ENCODE peak calls at places on chromosomes 7 and 10, in eight cellular contexts. One of them, this sample, is unnamed. For H3K36me3 and H3K27me3, the result is how much of the 10 kb centered on the place peaks cover.

GRCh38 chr10:14407567-14407966 is 76.8 kb upstream of the FRMD4A start:
- DNase-seq in ovary: no peak
- DNase-seq in thyroid gland: no peak
- DNase-seq in adipocyte: no peak
- DNase-seq in HepG2: no peak
- DNase-seq in MG63: no peak
- DNase-seq in GM23338: no peak
- DNase-seq in MM.1S: no peak
- DNase-seq in this sample: no peak

GRCh38 chr10:88661018-88661417 is 3.2 kb upstream of the LIPF start:
- DNase-seq in ovary: no peak
- DNase-seq in thyroid gland: no peak
- DNase-seq in adipocyte: no peak
- DNase-seq in HepG2: no peak
- DNase-seq in MG63: no peak
- DNase-seq in GM23338: no peak
- DNase-seq in MM.1S: no peak
- DNase-seq in this sample: no peak

GRCh38 chr7:45162311-45162845 is 4.8 kb downstream of the RAMP3 start:
- DNase-seq in ovary: no peak
- DNase-seq in thyroid gland: no peak
- DNase-seq in adipocyte: no peak
- DNase-seq in HepG2: no peak
- DNase-seq in MG63: no peak
- DNase-seq in GM23338: no peak
- DNase-seq in MM.1S: peak
- DNase-seq in this sample: no peak

GRCh38 chr7:130560972-130561371 is 69.1 kb downstream of the MEST start:
- DNase-seq in ovary: no peak
- DNase-seq in thyroid gland: no peak
- DNase-seq in adipocyte: no peak
- DNase-seq in HepG2: peak
- DNase-seq in MG63: no peak
- DNase-seq in GM23338: peak
- DNase-seq in MM.1S: peak
- DNase-seq in this sample: no peak

GRCh38 chr10:114879541-114880158 is 58.1 kb downstream of the FHIP2A start:
- DNase-seq in ovary: no peak
- DNase-seq in thyroid gland: peak
- DNase-seq in adipocyte: peak
- DNase-seq in HepG2: peak
- DNase-seq in MG63: peak
- DNase-seq in GM23338: peak
- DNase-seq in MM.1S: peak
- DNase-seq in this sample: peak

GRCh38 chr7:133364959-133365680 is 112.2 kb downstream of the EXOC4 start:
- DNase-seq in ovary: no peak
- DNase-seq in thyroid gland: no peak
- DNase-seq in adipocyte: peak
- DNase-seq in HepG2: no peak
- DNase-seq in MG63: no peak
- DNase-seq in GM23338: no peak
- DNase-seq in MM.1S: no peak
- DNase-seq in this sample: no peak

GRCh38 chr10:48199580-48200377 is 74.7 kb downstream of the FRMPD2 start:
- DNase-seq in ovary: no peak
- DNase-seq in thyroid gland: no peak
- DNase-seq in adipocyte: peak
- DNase-seq in HepG2: no peak
- DNase-seq in MG63: peak
- DNase-seq in GM23338: no peak
- DNase-seq in MM.1S: no peak
- DNase-seq in this sample: no peak

GRCh38 chr10:90641731-90642130 is 216.1 kb downstream of the HTR7 start:
- DNase-seq in ovary: no peak
- DNase-seq in thyroid gland: no peak
- DNase-seq in adipocyte: no peak
- DNase-seq in HepG2: no peak
- DNase-seq in MG63: no peak
- DNase-seq in GM23338: no peak
- DNase-seq in MM.1S: no peak
- DNase-seq in this sample: no peak

GRCh38 chr7:69445549-69445948 is 152.7 kb upstream of the AUTS2 start:
- DNase-seq in ovary: no peak
- DNase-seq in thyroid gland: no peak
- DNase-seq in adipocyte: no peak
- DNase-seq in HepG2: no peak
- DNase-seq in MG63: no peak
- DNase-seq in GM23338: no peak
- DNase-seq in MM.1S: no peak
- DNase-seq in this sample: no peak

GRCh38 chr10:114172776-114173555 is 1.0 kb downstream of the CCDC186 start:
- DNase-seq in ovary: no peak
- DNase-seq in thyroid gland: no peak
- DNase-seq in adipocyte: no peak
- DNase-seq in HepG2: no peak
- DNase-seq in MG63: no peak
- DNase-seq in GM23338: no peak
- DNase-seq in MM.1S: peak
- DNase-seq in this sample: no peak

GRCh38 chr10:36455481-36456119 is 669.8 kb upstream of the ANKRD30A start:
- DNase-seq in ovary: no peak
- DNase-seq in thyroid gland: no peak
- DNase-seq in adipocyte: no peak
- DNase-seq in HepG2: no peak
- DNase-seq in MG63: no peak
- DNase-seq in GM23338: no peak
- DNase-seq in MM.1S: no peak
- DNase-seq in this sample: no peak

GRCh38 chr7:149719912-149720335 is 53.5 kb downstream of the ZNF467 start:
- DNase-seq in ovary: no peak
- DNase-seq in thyroid gland: no peak
- DNase-seq in adipocyte: no peak
- DNase-seq in HepG2: no peak
- DNase-seq in MG63: no peak
- DNase-seq in GM23338: no peak
- DNase-seq in MM.1S: no peak
- DNase-seq in this sample: no peak

GRCh38 chr7:130723784-130724183 is 10.2 kb downstream of the KLF14 start:
- DNase-seq in ovary: no peak
- DNase-seq in thyroid gland: no peak
- DNase-seq in adipocyte: no peak
- DNase-seq in HepG2: no peak
- DNase-seq in MG63: no peak
- DNase-seq in GM23338: peak
- DNase-seq in MM.1S: no peak
- DNase-seq in this sample: no peak

GRCh38 chr7:44999245-45000095 is 531 bp upstream of the CCM2 start:
- DNase-seq in ovary: peak
- DNase-seq in thyroid gland: peak
- DNase-seq in adipocyte: peak
- DNase-seq in HepG2: peak
- DNase-seq in MG63: peak
- DNase-seq in GM23338: peak
- DNase-seq in MM.1S: peak
- DNase-seq in this sample: peak

GRCh38 chr7:78420001-78420400 is 621.4 kb downstream of the PHTF2 start:
- DNase-seq in ovary: no peak
- DNase-seq in thyroid gland: no peak
- DNase-seq in adipocyte: no peak
- DNase-seq in HepG2: no peak
- DNase-seq in MG63: no peak
- DNase-seq in GM23338: no peak
- DNase-seq in MM.1S: no peak
- DNase-seq in this sample: no peak

GRCh38 chr10:13219685-13220670 is 14.2 kb downstream of the UCMA start:
- DNase-seq in ovary: no peak
- DNase-seq in thyroid gland: peak
- DNase-seq in adipocyte: peak
- DNase-seq in HepG2: peak
- DNase-seq in MG63: peak
- DNase-seq in GM23338: peak
- DNase-seq in MM.1S: peak
- DNase-seq in this sample: peak

GRCh38 chr10:69010151-69010640 is 21.6 kb downstream of the KIFBP start:
- DNase-seq in ovary: no peak
- DNase-seq in thyroid gland: no peak
- DNase-seq in adipocyte: peak
- DNase-seq in HepG2: no peak
- DNase-seq in MG63: no peak
- DNase-seq in GM23338: no peak
- DNase-seq in MM.1S: no peak
- DNase-seq in this sample: no peak
- H3K36me3 ChIP-seq in ovary: under half
- H3K36me3 ChIP-seq in thyroid gland: under half
- H3K36me3 ChIP-seq in adipocyte: half or more
- H3K36me3 ChIP-seq in HepG2: under half
- H3K36me3 ChIP-seq in MG63: under half
- H3K36me3 ChIP-seq in GM23338: under half
- H3K36me3 ChIP-seq in MM.1S: under half
- H3K36me3 ChIP-seq in this sample: under half

GRCh38 chr10:3807221-3807927 is 22.4 kb upstream of the KLF6 start:
- DNase-seq in ovary: no peak
- DNase-seq in thyroid gland: no peak
- DNase-seq in adipocyte: no peak
- DNase-seq in HepG2: no peak
- DNase-seq in MG63: peak
- DNase-seq in GM23338: peak
- DNase-seq in MM.1S: no peak
- DNase-seq in this sample: no peak
- H3K4me3 ChIP-seq in ovary: no peak
- H3K4me3 ChIP-seq in thyroid gland: no peak
- H3K4me3 ChIP-seq in adipocyte: no peak
- H3K4me3 ChIP-seq in HepG2: no peak
- H3K4me3 ChIP-seq in MG63: peak
- H3K4me3 ChIP-seq in GM23338: no peak
- H3K4me3 ChIP-seq in MM.1S: no peak
- H3K4me3 ChIP-seq in this sample: no peak

GRCh38 chr7:27180431-27181175 is 4.4 kb downstream of the HOXA11 start:
- DNase-seq in ovary: no peak
- DNase-seq in thyroid gland: no peak
- DNase-seq in adipocyte: no peak
- DNase-seq in HepG2: no peak
- DNase-seq in MG63: no peak
- DNase-seq in GM23338: no peak
- DNase-seq in MM.1S: no peak
- DNase-seq in this sample: peak

GRCh38 chr7:27181795-27182275 is 3.2 kb downstream of the HOXA11 start:
- DNase-seq in ovary: no peak
- DNase-seq in thyroid gland: no peak
- DNase-seq in adipocyte: no peak
- DNase-seq in HepG2: no peak
- DNase-seq in MG63: no peak
- DNase-seq in GM23338: no peak
- DNase-seq in MM.1S: no peak
- DNase-seq in this sample: peak

GRCh38 chr7:27179503-27180430 is 5.3 kb downstream of the HOXA11 start:
- DNase-seq in ovary: no peak
- DNase-seq in thyroid gland: peak
- DNase-seq in adipocyte: peak
- DNase-seq in HepG2: peak
- DNase-seq in MG63: peak
- DNase-seq in GM23338: peak
- DNase-seq in MM.1S: no peak
- DNase-seq in this sample: peak

GRCh38 chr7:27182285-27182827 is 2.7 kb downstream of the HOXA11 start:
- DNase-seq in ovary: no peak
- DNase-seq in thyroid gland: no peak
- DNase-seq in adipocyte: no peak
- DNase-seq in HepG2: no peak
- DNase-seq in MG63: no peak
- DNase-seq in GM23338: no peak
- DNase-seq in MM.1S: no peak
- DNase-seq in this sample: peak

DNA sequence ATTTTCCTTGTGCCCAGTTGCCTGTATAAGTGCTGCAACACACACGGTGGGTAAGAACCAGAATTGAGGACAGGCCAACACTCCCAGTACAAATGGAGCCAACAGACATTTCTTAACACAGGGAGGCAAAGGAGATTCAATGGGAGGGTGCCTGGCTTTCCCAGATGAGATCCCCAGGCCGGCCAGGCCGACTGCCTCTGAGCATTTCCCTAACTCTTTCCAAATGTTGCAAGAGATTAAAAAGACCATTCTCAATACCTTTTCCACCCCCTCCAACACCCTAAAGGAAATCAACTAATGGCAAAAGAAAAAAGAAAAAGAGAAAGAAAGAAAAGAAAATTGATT is 3.9 kb downstream of the HOXA11 start:
- DNase-seq in ovary: no peak
- DNase-seq in thyroid gland: no peak
- DNase-seq in adipocyte: no peak
- DNase-seq in HepG2: no peak
- DNase-seq in MG63: no peak
- DNase-seq in GM23338: no peak
- DNase-seq in MM.1S: no peak
- DNase-seq in this sample: no peak
- H3K27me3 ChIP-seq in ovary: under half
- H3K27me3 ChIP-seq in thyroid gland: half or more
- H3K27me3 ChIP-seq in adipocyte: under half
- H3K27me3 ChIP-seq in HepG2: half or more
- H3K27me3 ChIP-seq in MG63: under half
- H3K27me3 ChIP-seq in GM23338: half or more
- H3K27me3 ChIP-seq in MM.1S: half or more
- H3K27me3 ChIP-seq in this sample: half or more

DNA sequence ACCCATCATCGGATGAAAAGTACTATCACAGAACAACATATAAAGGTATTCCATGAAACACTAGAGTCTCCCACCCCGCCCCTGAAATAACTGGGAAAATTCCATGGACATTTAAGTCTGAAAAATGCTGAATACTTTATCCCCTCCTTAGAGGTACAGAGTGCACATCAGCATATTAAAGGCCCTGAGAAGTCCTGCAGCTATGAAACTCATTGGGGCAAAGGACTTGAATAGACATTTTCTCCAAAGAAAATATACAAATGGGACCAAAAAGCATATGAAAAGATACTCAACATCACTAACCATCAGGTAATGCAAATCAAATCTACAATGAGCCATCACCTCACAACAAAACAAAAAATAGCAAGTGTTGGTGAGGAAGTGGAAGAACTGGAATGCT is 18.9 kb downstream of the XPNPEP1 start:
- DNase-seq in ovary: no peak
- DNase-seq in thyroid gland: no peak
- DNase-seq in adipocyte: no peak
- DNase-seq in HepG2: no peak
- DNase-seq in MG63: no peak
- DNase-seq in GM23338: no peak
- DNase-seq in MM.1S: no peak
- DNase-seq in this sample: no peak
- H3K36me3 ChIP-seq in ovary: under half
- H3K36me3 ChIP-seq in thyroid gland: under half
- H3K36me3 ChIP-seq in adipocyte: under half
- H3K36me3 ChIP-seq in HepG2: under half
- H3K36me3 ChIP-seq in MG63: under half
- H3K36me3 ChIP-seq in GM23338: under half
- H3K36me3 ChIP-seq in MM.1S: under half
- H3K36me3 ChIP-seq in this sample: under half

This sample was measured in H7.